ENCODE peak calls at places on chromosomes 13 and 19, in four cellular contexts. A is H1, F is ascending aorta, D is uterus. Y is an unnamed sample.

GRCh38 chr19:7397687-7398086 is 49.0 kb downstream of the ARHGEF18 start:
- DNase-seq in A (no peak), F (no peak), D (no peak), Y (no peak)

GRCh38 chr19:17998827-17999150 is 9.2 kb upstream of the ARRDC2 start:
- DNase-seq in A (no peak), F (no peak), D (no peak), Y (no peak)

GRCh38 chr13:26563713-26564112 is 6.2 kb downstream of the WASF3 start:
- DNase-seq in A (no peak), F (no peak), D (no peak), Y (no peak)

GRCh38 chr19:33878136-33878535 is 81.5 kb downstream of the KCTD15 start:
- DNase-seq in A (no peak), F (no peak), D (no peak), Y (no peak)

GRCh38 chr19:18461471-18461870 is 23.5 kb upstream of the ISYNA1 start:
- DNase-seq in A (no peak), F (no peak), D (no peak), Y (no peak)

GRCh38 chr19:47726467-47726866 is 13.2 kb downstream of the EHD2 start:
- DNase-seq in A (no peak), F (no peak), D (no peak), Y (no peak)

GRCh38 chr19:16244091-16244490 is 46.4 kb downstream of the AP1M1 start:
- DNase-seq in A (no peak), F (no peak), D (no peak), Y (no peak)

GRCh38 chr13:75763511-75763910 is 127.4 kb downstream of the LMO7 start:
- DNase-seq in A (no peak), F (no peak), D (no peak), Y (no peak)

GRCh38 chr19:45217193-45217956 is 27.8 kb downstream of the EXOC3L2 start:
- DNase-seq in A (no peak), F (no peak), D (no peak), Y (no peak)

GRCh38 chr13:94366677-94367076 is 112.8 kb downstream of the DCT start:
- DNase-seq in A (no peak), F (no peak), D (no peak), Y (no peak)

GRCh38 chr13:87331178-87331577 is 340.0 kb upstream of the SLITRK5 start:
- DNase-seq in A (no peak), F (no peak), D (no peak), Y (no peak)

GRCh38 chr19:9065457-9066014 is 21.3 kb upstream of the OR1M1 start:
- DNase-seq in A (no peak), F (no peak), D (no peak), Y (no peak)

GRCh38 chr13:94061316-94061715 is 418.2 kb downstream of the DCT start:
- DNase-seq in A (no peak), F (no peak), D (no peak), Y (no peak)

GRCh38 chr13:113647351-113648217 is 10.4 kb downstream of the ATP4B start:
- DNase-seq in A (no peak), F (peak; percentile 73), D (peak; percentile 69), Y (peak; percentile 90)

GRCh38 chr19:10167459-10167858 is 27.3 kb downstream of the DNMT1 start:
- DNase-seq in A (no peak), F (no peak), D (no peak), Y (no peak)

GRCh38 chr19:48560095-48560530 is 8.1 kb downstream of the SULT2B1 start:
- DNase-seq in A (no peak), F (no peak), D (no peak), Y (no peak)

GRCh38 chr13:91238036-91238435 is 109.5 kb upstream of the MIR17HG start:
- DNase-seq in A (no peak), F (no peak), D (no peak), Y (no peak)

GRCh38 chr13:98981596-98982195 is 3.8 kb upstream of the DOCK9 start:
- DNase-seq in A (no peak), F (no peak), D (no peak), Y (no peak)

GRCh38 chr13:43879323-43880181 is at the start of the genes CCDC122 and LACC1:
- DNase-seq in A (no peak), F (peak; percentile 18), D (peak; percentile 78), Y (peak; percentile 75)

GRCh38 chr13:42924290-42924803 is 67.7 kb downstream of the EPSTI1 start:
- DNase-seq in A (no peak), F (no peak), D (no peak), Y (no peak)

GRCh38 chr13:94712287-94712811 is at the start of gene SOX21:
- DNase-seq in A (no peak), F (no peak), D (no peak), Y (no peak)

GRCh38 chr13:48132961-48133360 is 38.1 kb upstream of the MED4 start:
- DNase-seq in A (no peak), F (no peak), D (no peak), Y (no peak)

GRCh38 chr13:67100723-67101122 is 129.4 kb downstream of the PCDH9 start:
- DNase-seq in A (no peak), F (no peak), D (no peak), Y (no peak)

GRCh38 chr19:49324801-49325491 is at the start of gene SLC6A16:
- DNase-seq in A (no peak), F (no peak), D (no peak), Y (no peak)

GRCh38 chr19:55494172-55494761 is 6.0 kb downstream of the SSC5D start:
- DNase-seq in A (no peak), F (no peak), D (peak; percentile 85), Y (peak; percentile 53)

GRCh38 chr19:58546131-58546530 is 2.3 kb downstream of the TRIM28 start:
- DNase-seq in A (no peak), F (no peak), D (no peak), Y (no peak)
- H3K27ac ChIP-seq in A (no peak overlapping the region), F (peak overlapping the region; percentile 90), D (no peak overlapping the region), Y (no peak overlapping the region)

GRCh38 chr19:556611-557382 is 12.9 kb downstream of the GZMM start:
- DNase-seq in A (no peak), F (no peak), D (no peak), Y (no peak)
- H3K27ac ChIP-seq in A (no peak overlapping the region), F (no peak overlapping the region), D (no peak overlapping the region), Y (no peak overlapping the region)

DNA sequence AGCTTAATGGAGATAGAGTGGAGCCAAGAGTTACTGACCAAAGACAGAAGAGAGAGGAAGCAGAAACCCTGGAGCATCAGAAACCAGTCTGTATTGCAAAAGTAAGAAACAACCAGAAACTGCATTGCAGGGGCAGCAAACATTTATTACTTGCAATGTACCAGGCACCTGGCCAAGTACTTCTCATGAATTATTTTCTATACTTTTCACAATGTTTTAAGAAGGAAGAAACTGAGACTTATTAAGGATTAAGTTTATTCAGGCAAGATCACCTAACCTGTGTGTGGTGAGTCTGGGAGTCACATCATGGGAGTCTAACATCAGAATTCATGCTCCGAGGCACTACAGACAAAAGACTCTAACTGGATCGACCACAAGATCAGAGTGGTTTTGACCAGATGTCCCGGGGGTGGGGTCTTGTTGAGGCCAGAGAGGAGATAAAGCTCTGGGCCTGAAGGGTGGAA is 47.4 kb downstream of the TNFRSF19 start:
- DNase-seq in A (no peak), F (no peak), D (no peak), Y (no peak)
- H3K27ac ChIP-seq in A (no peak overlapping the region), F (no peak overlapping the region), D (no peak overlapping the region), Y (no peak overlapping the region)

DNA sequence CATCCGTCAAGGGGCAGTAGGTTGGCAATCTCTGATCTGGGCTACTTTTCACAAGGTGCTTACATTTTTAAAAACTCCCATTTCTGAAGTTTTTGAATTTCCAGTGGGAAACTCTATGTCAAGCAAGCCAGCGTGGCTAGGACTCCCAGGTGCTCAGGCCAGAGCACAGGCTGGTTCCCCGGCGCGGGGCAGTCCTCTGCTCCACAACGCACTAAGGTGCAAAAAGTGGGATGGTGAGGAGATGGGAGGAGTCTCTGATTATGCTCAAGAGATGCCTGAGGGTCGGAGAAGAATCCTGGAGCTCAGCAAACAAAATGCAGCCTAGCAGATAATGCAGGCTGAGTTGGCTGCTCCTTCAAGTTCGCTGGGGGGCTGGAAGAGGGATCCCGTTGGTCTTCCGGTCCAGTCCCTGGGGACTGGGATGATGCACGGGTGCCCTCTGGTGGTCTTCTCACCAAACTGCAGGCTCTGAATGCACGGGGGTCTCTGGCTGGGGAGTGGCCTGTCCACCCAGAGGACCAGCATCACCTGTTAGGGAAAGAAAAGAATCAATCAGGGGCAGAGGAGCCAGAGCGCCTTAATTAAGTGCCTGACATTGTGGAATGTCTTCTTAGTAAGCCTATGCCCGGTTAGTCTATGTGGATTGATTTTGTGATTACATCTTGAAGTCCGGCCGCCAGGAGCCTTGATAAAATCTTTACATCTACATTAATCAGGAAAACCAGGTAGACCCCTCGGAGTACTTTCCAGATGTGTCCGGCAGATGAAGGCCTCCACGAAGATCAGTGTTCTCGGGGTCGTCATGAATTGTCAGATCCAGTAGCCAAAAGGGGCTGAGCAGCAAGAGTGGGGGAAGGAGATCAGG is 244.4 kb upstream of the MAB21L1 start:
- DNase-seq in A (peak; percentile 60), F (no peak), D (peak; percentile 64), Y (peak; percentile 21)
- H3K27ac ChIP-seq in A (no peak overlapping the region), F (no peak overlapping the region), D (peak overlapping the region; percentile 37), Y (no peak overlapping the region)

GRCh38 chr13:33280923-33281322 is 4.6 kb downstream of the STARD13 start:
- DNase-seq in A (no peak), F (no peak), D (no peak), Y (no peak)
- H3K27ac ChIP-seq in A (no peak overlapping the region), F (no peak overlapping the region), D (no peak overlapping the region), Y (peak overlapping the region; percentile 38)

GRCh38 chr19:43486412-43486811 is 18.1 kb downstream of the PHLDB3 start:
- DNase-seq in A (no peak), F (no peak), D (no peak), Y (no peak)

GRCh38 chr19:43488179-43488578 is 16.4 kb downstream of the PHLDB3 start:
- DNase-seq in A (no peak), F (no peak), D (no peak), Y (no peak)

GRCh38 chr19:43490759-43491158 is 13.8 kb downstream of the PHLDB3 start:
- DNase-seq in A (no peak), F (no peak), D (no peak), Y (no peak)

GRCh38 chr19:43489979-43490599 is 14.5 kb downstream of the PHLDB3 start:
- DNase-seq in A (no peak), F (no peak), D (no peak), Y (no peak)

DNA sequence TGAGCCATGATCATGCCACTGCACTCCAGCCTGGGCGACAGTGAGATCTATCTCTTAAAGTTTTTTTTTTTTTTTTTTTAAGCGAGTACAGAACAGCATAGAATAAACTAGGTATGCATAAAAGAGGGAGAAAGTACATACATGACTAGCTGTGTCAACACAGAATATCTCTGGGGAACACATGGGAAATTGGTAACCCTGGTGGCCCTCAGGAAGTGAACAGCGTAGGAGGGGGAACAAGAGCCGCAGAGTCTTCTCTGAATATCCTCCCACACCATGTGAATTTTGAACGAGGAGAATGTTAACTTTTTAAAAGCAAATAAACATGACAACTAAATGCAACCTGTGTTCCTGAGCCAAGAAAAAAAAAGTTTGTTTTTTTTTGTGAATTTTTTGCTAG is 15.2 kb downstream of the PHLDB3 start:
- DNase-seq in A (no peak), F (no peak), D (no peak), Y (no peak)
- H3K27ac ChIP-seq in A (no peak overlapping the region), F (no peak overlapping the region), D (no peak overlapping the region), Y (no peak overlapping the region)

Y was measured in caudate nucleus.